ENCODE peak calls at places on chromosomes 2 and 18, in ten cellular contexts. N is IMR-90, W is skeletal muscle cell, I is heart right ventricle, P is astrocyte of the cerebellum, E is colonic mucosa, C is mucosa of descending colon, X is upper lobe of right lung, F is foreskin fibroblast, J is cardiac muscle cell. A is an unnamed sample.

GRCh38 chr2:224574423-224575084 is 10.6 kb downstream of the CUL3 start:
- DNase-seq in J (no peak), F (no peak), I (no peak), X (no peak), N (no peak), W (no peak), C (no peak), E (no peak), P (no peak), A (no peak)

GRCh38 chr2:112021781-112022231 is 33.3 kb upstream of the TMEM87B start:
- DNase-seq in F (no peak), E (no peak), P (no peak), I (no peak), J (peak), W (no peak), C (no peak), X (no peak), N (peak), A (no peak)

GRCh38 chr2:43349944-43350343 is 123.5 kb upstream of the ZFP36L2 start:
- DNase-seq in W (no peak), N (peak), F (no peak), P (no peak), C (no peak), J (no peak), X (no peak), I (no peak), E (no peak), A (no peak)

GRCh38 chr2:71742953-71743601 is 289.7 kb downstream of the DYSF start:
- DNase-seq in N (peak), J (peak), P (peak), C (no peak), X (no peak), E (peak), I (peak), W (peak), F (peak), A (peak)

GRCh38 chr2:35081001-35081628 is 1274.5 kb upstream of the CRIM1 start:
- DNase-seq in X (no peak), C (no peak), F (no peak), N (no peak), P (peak), W (peak), J (peak), E (no peak), I (no peak), A (no peak)

GRCh38 chr2:145380436-145381017 is 860.6 kb upstream of the ZEB2 start:
- DNase-seq in C (no peak), X (no peak), N (peak), J (peak), W (peak), I (no peak), F (peak), P (peak), E (no peak), A (no peak)

GRCh38 chr2:158935617-158936016 is 32.8 kb upstream of the TANC1 start:
- DNase-seq in J (no peak), X (no peak), W (no peak), F (no peak), I (no peak), N (no peak), P (no peak), C (no peak), E (no peak), A (no peak)

GRCh38 chr2:177265386-177265690 is 811 bp upstream of the NFE2L2 start:
- DNase-seq in C (no peak), I (peak), J (no peak), N (peak), F (peak), X (no peak), E (peak), W (no peak), P (no peak), A (peak)

GRCh38 chr18:54023471-54023870 is 201.0 kb downstream of the MBD2 start:
- DNase-seq in F (peak), I (no peak), P (peak), X (no peak), C (no peak), W (peak), E (no peak), N (no peak), J (peak), A (no peak)

GRCh38 chr2:64202206-64202864 is 58.1 kb upstream of the PELI1 start:
- DNase-seq in P (no peak), X (no peak), J (peak), I (no peak), N (peak), C (no peak), W (no peak), E (no peak), F (no peak), A (no peak)

GRCh38 chr2:75309596-75310290 is 110.4 kb upstream of the TACR1 start:
- DNase-seq in W (no peak), N (peak), F (peak), E (no peak), P (no peak), C (no peak), I (no peak), J (no peak), X (no peak), A (no peak)

GRCh38 chr18:32177530-32177929 is 12.3 kb upstream of the MEP1B start:
- DNase-seq in X (no peak), C (no peak), E (no peak), I (no peak), P (no peak), F (no peak), J (no peak), W (no peak), N (no peak), A (no peak)

GRCh38 chr18:25229080-25229479 is 122.9 kb downstream of the ZNF521 start:
- DNase-seq in F (peak), J (peak), W (peak), P (peak), I (peak), X (no peak), N (peak), E (no peak), C (no peak), A (no peak)

GRCh38 chr18:78678318-78678695 is 301.3 kb upstream of the SALL3 start:
- DNase-seq in I (no peak), P (no peak), F (no peak), N (no peak), W (no peak), E (no peak), C (no peak), J (no peak), X (no peak), A (no peak)

GRCh38 chr2:97748397-97748796 is 35.0 kb downstream of the ZAP70 start:
- DNase-seq in F (no peak), E (no peak), W (no peak), J (peak), P (no peak), I (peak), C (peak), N (no peak), X (no peak), A (peak)

GRCh38 chr18:57744211-57744694 is 58.9 kb downstream of the ATP8B1 start:
- DNase-seq in J (no peak), X (no peak), I (peak), E (peak), P (no peak), N (peak), C (no peak), F (no peak), W (no peak), A (no peak)

GRCh38 chr2:108401800-108402199 is 24.0 kb downstream of the SULT1C4 start:
- DNase-seq in C (no peak), I (no peak), F (no peak), N (no peak), J (no peak), P (no peak), X (no peak), E (no peak), W (no peak), A (no peak)
- H3K4me3 ChIP-seq in C (no peak), I (no peak), F (no peak), N (no peak), J (no peak), P (no peak), X (no peak), E (no peak), W (no peak), A (no peak)

GRCh38 chr2:161123531-161124030 is 36.6 kb upstream of the TANK start:
- DNase-seq in F (no peak), J (no peak), W (no peak), C (no peak), X (no peak), I (no peak), P (no peak), N (no peak), E (peak), A (no peak)

GRCh38 chr2:161124186-161124585 is 36.0 kb upstream of the TANK start:
- DNase-seq in F (no peak), C (no peak), P (no peak), E (no peak), I (no peak), X (no peak), W (no peak), J (no peak), N (no peak), A (no peak)

GRCh38 chr2:161121622-161122021 is 38.6 kb upstream of the TANK start:
- DNase-seq in J (no peak), P (no peak), E (no peak), W (no peak), C (no peak), N (no peak), F (no peak), X (no peak), I (no peak), A (no peak)

GRCh38 chr2:161120775-161121174 is 39.5 kb upstream of the TANK start:
- DNase-seq in C (no peak), N (no peak), P (no peak), X (no peak), F (no peak), W (no peak), I (no peak), E (no peak), J (no peak), A (no peak)

GRCh38 chr2:161122772-161123530 is 37.3 kb upstream of the TANK start:
- DNase-seq in C (no peak), N (peak), W (peak), I (peak), P (peak), X (no peak), F (peak), J (peak), E (peak), A (no peak)
- H3K4me3 ChIP-seq in C (no peak), N (no peak), W (no peak), I (no peak), P (no peak), X (no peak), F (no peak), J (no peak), E (no peak), A (no peak)

GRCh38 chr18:47261902-47262301 is 10.4 kb upstream of the SKOR2 start:
- DNase-seq in W (no peak), J (no peak), N (no peak), F (no peak), C (no peak), X (no peak), I (no peak), P (no peak), E (no peak), A (no peak)

GRCh38 chr18:47260924-47261701 is 9.7 kb upstream of the SKOR2 start:
- DNase-seq in P (no peak), X (no peak), C (no peak), I (no peak), W (no peak), F (no peak), E (no peak), N (no peak), J (no peak), A (no peak)

GRCh38 chr18:47263197-47263827 is 11.9 kb upstream of the SKOR2 start:
- DNase-seq in C (no peak), P (no peak), J (no peak), I (no peak), N (no peak), F (no peak), W (no peak), X (no peak), E (no peak), A (no peak)

GRCh38 chr18:47262397-47263196 is 11.1 kb upstream of the SKOR2 start:
- DNase-seq in W (no peak), X (no peak), E (no peak), I (no peak), F (no peak), N (no peak), P (no peak), C (no peak), J (no peak), A (no peak)

GRCh38 chr18:47260138-47260923 is 8.9 kb upstream of the SKOR2 start:
- DNase-seq in N (peak), E (peak), W (no peak), C (no peak), X (peak), J (peak), F (no peak), P (peak), I (peak), A (peak)
- H3K4me3 ChIP-seq in N (no peak), E (no peak), W (no peak), C (no peak), X (no peak), J (no peak), F (no peak), P (no peak), I (no peak), A (no peak)

GRCh38 chr18:3605562-3606443 is 155.8 kb downstream of the TGIF1 start:
- DNase-seq in P (no peak), N (peak), F (peak), C (no peak), E (no peak), J (peak), I (no peak), W (no peak), X (no peak), A (no peak)

GRCh38 chr18:3603460-3604259 is 153.7 kb downstream of the TGIF1 start:
- DNase-seq in I (no peak), J (peak), P (peak), E (no peak), X (no peak), N (peak), C (no peak), W (peak), F (peak), A (no peak)

GRCh38 chr18:3604626-3605408 is 154.8 kb downstream of the TGIF1 start:
- DNase-seq in N (peak), P (peak), E (no peak), F (peak), I (no peak), W (peak), C (no peak), J (peak), X (no peak), A (no peak)

GRCh38 chr18:3607309-3608098 is 157.5 kb downstream of the TGIF1 start:
- DNase-seq in C (no peak), E (no peak), N (no peak), X (no peak), W (no peak), J (no peak), F (no peak), I (no peak), P (no peak), A (no peak)

DNA sequence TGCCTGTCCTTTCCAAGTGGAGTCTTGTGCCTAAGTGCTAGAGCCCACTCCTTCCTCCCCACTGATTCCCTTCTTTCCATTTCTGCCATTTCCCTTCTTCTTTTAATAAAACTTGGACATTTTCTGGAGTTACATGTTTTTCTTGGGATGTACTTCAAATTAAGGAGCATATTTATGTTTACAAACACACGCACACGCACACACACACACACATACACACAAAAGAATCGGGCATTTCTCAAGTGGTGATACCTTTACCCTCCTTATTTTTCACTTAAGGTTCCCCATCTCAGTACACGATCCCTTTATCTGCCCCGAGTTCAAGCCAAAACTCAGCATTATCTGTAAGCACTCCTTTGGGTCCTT is 154.3 kb downstream of the TGIF1 start:
- DNase-seq in W (no peak), J (no peak), E (no peak), N (no peak), X (no peak), P (no peak), I (no peak), C (no peak), F (no peak), A (no peak)
- H3K4me3 ChIP-seq in W (peak), J (peak), E (peak), N (peak), X (peak), P (peak), I (no peak), C (no peak), F (peak), A (peak)

DNA sequence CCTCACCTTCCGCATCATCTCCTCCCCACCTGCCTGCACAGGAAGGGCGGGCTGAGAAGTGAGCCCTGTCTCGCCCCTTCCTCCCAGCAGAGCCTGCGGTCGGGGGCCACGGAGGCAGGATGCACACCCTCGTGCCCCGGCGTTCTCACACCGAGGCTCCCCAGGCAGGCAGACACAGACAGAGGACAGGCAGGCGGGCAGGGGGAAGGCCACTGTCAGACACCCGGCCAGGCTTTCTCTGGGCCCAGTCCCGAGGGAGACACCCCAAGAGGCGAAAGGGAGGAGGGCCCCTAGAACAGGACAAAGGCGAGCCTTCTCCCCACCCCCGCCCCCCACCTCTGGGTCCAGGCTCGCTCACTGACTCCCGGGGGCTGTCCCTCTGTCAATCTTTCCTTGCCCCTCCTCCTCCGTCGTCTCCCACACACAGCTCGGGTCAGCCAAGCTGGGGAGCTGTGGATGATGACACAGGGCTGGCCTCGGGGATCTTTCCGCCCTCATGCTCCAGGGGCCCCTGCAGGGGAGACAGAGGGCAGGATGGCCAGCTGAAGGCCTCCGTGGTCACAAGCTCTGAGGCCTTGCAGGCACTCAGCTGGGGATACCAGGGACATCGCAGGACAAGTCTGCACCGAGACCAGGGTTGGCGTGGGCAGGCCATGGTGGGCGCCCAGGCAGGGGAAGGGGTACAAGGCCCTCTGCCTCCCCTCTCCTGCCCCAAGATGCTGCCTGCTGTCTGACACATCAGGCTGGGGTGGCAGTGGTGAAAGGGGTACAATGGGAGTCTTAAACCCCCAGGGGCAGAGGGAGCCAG is 24.9 kb downstream of the BIN1 start:
- DNase-seq in X (no peak), E (no peak), W (no peak), F (no peak), C (peak), N (peak), J (peak), I (no peak), P (no peak), A (no peak)
- H3K4me3 ChIP-seq in X (peak), E (peak), W (no peak), F (no peak), C (no peak), N (no peak), J (no peak), I (no peak), P (no peak), A (no peak)

GRCh38 chr2:190722825-190723224 is 73.9 kb downstream of the NAB1 start:
- DNase-seq in F (no peak), P (no peak), N (no peak), W (no peak), X (no peak), I (no peak), E (no peak), C (no peak), J (no peak), A (no peak)
- H3K4me3 ChIP-seq in F (no peak), P (no peak), N (no peak), W (no peak), X (no peak), I (no peak), E (no peak), C (no peak), J (no peak), A (no peak)

GRCh38 chr18:39692367-39693011 is 2126.9 kb upstream of the CELF4 start:
- DNase-seq in C (no peak), J (no peak), X (no peak), I (no peak), W (no peak), P (peak), F (no peak), N (no peak), E (no peak), A (no peak)
- H3K4me3 ChIP-seq in C (no peak), J (no peak), X (no peak), I (no peak), W (no peak), P (no peak), F (no peak), N (no peak), E (no peak), A (no peak)

GRCh38 chr2:98825043-98825350 is 94.1 kb upstream of the MGAT4A start:
- DNase-seq in X (no peak), E (no peak), P (no peak), W (no peak), N (no peak), J (no peak), C (no peak), F (no peak), I (no peak), A (no peak)

GRCh38 chr2:98823196-98824166 is 92.5 kb upstream of the MGAT4A start:
- DNase-seq in N (no peak), X (no peak), P (no peak), J (no peak), F (no peak), C (no peak), I (no peak), W (no peak), E (no peak), A (no peak)

GRCh38 chr2:98821629-98822135 is 90.8 kb upstream of the MGAT4A start:
- DNase-seq in E (no peak), X (no peak), C (no peak), F (no peak), J (no peak), I (no peak), P (no peak), N (no peak), W (no peak), A (no peak)

GRCh38 chr2:98824256-98825042 is 93.5 kb upstream of the MGAT4A start:
- DNase-seq in W (no peak), E (no peak), I (no peak), P (no peak), F (no peak), X (no peak), N (no peak), C (no peak), J (no peak), A (no peak)

DNA sequence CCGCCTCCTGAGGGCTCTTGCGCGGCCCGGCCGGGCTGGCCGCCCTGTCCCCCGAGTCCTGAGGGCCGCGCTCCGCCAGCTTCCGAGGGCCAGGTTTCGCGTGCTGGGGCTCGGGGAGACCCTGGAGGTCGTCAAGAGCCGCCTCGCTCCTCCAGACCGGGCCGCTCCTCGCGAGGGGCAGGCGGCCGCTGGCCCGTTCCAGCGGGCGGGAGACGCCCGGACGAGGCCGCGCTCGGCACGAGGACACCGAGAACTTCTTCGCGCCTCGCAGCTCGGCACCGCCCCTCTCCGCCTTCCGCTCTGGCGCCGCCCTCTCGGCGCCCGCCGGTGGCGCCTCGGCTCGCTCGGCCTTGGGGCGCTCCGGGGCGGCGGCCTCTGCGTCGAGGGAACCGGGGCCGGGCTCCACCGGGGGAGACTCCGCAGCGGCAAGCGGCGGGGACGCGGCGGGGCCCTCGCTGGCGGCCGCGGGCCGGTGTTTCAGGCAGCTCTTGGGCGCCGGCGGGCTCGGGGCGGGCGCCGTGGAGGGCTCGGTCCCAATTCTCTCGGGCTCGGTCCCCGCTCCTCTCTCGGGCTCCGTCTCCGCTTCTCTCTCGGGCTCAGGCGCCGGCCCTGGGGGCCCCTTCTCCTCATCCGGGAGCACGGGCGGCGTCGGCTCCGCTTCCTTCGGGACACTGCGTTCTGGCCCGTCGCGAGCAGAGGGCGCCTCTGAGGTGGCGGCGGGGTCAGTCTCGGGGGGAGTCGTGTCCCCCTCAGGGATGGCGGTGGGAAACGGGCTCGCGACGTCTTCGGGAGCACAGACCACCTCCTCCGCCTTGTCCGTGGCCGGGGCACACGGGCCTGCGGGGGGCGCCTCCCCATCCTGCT is 91.6 kb upstream of the MGAT4A start:
- DNase-seq in X (peak), E (no peak), J (no peak), C (peak), W (no peak), P (no peak), F (no peak), N (no peak), I (peak), A (peak)
- H3K4me3 ChIP-seq in X (peak), E (peak), J (peak), C (no peak), W (peak), P (peak), F (no peak), N (no peak), I (peak), A (peak)

GRCh38 chr2:45771251-45771650 is 119.8 kb downstream of the PRKCE start:
- DNase-seq in W (no peak), X (peak), E (no peak), P (no peak), F (no peak), J (peak), I (peak), C (no peak), N (peak), A (peak)
- H3K4me3 ChIP-seq in W (peak), X (no peak), E (no peak), P (peak), F (no peak), J (no peak), I (no peak), C (no peak), N (peak), A (peak)

A was measured in left ventricle myocardium inferior.